ENCODE peak calls at places on chromosomes 16 and 17, in eight cellular contexts. M, Z, K, J, A, X, V and Q are unnamed samples.

GRCh38 chr16:81237282-81237681 is 1.2 kb upstream of the BCO1 start:
- DNase-seq in M (peak), Z (no peak), K (peak), J (no peak), A (no peak), X (no peak), V (no peak), Q (no peak)

GRCh38 chr17:69058165-69058564 is 2.6 kb downstream of the ABCA9 start:
- DNase-seq in M (no peak), Z (peak), K (no peak), J (no peak), A (no peak), X (no peak), V (no peak), Q (no peak)

GRCh38 chr16:17101646-17102045 is 369.1 kb downstream of the XYLT1 start:
- DNase-seq in M (no peak), Z (peak), K (no peak), J (no peak), A (no peak), X (no peak), V (no peak), Q (peak)

GRCh38 chr16:49924078-49924477 is 68.2 kb upstream of the ZNF423 start:
- DNase-seq in M (no peak), Z (peak), K (no peak), J (no peak), A (no peak), X (no peak), V (no peak), Q (peak)

GRCh38 chr17:57869599-57870282 is 19.9 kb upstream of the MRPS23 start:
- DNase-seq in M (no peak), Z (no peak), K (peak), J (no peak), A (no peak), X (no peak), V (no peak), Q (no peak)

GRCh38 chr17:1707107-1707506 is 3.1 kb downstream of the TLCD2 start:
- DNase-seq in M (no peak), Z (no peak), K (no peak), J (no peak), A (no peak), X (no peak), V (no peak), Q (no peak)

GRCh38 chr16:88811850-88812736 is at the start of gene APRT:
- DNase-seq in M (peak), Z (peak), K (peak), J (peak), A (peak), X (peak), V (peak), Q (peak)

GRCh38 chr16:84175351-84176081 is 11.3 kb downstream of the TAF1C start:
- DNase-seq in M (peak), Z (peak), K (peak), J (peak), A (peak), X (peak), V (no peak), Q (peak)

GRCh38 chr17:44502598-44503079 is 567 bp downstream of the GPATCH8 start:
- DNase-seq in M (no peak), Z (no peak), K (no peak), J (no peak), A (peak), X (no peak), V (no peak), Q (peak)

GRCh38 chr16:56116577-56116964 is 74.7 kb upstream of the GNAO1 start:
- DNase-seq in M (no peak), Z (no peak), K (no peak), J (no peak), A (no peak), X (no peak), V (no peak), Q (no peak)

GRCh38 chr16:2497116-2497630 is 16.6 kb upstream of the ATP6V0C start:
- DNase-seq in M (peak), Z (no peak), K (peak), J (no peak), A (no peak), X (no peak), V (no peak), Q (no peak)

GRCh38 chr16:82523786-82524185 is 103.0 kb upstream of the CDH13 start:
- DNase-seq in M (no peak), Z (no peak), K (no peak), J (no peak), A (no peak), X (no peak), V (no peak), Q (no peak)

GRCh38 chr17:68197997-68198930 is 49.6 kb upstream of the AMZ2 start:
- DNase-seq in M (no peak), Z (peak), K (no peak), J (no peak), A (peak), X (no peak), V (no peak), Q (no peak)

GRCh38 chr16:86821933-86822332 is 243.6 kb downstream of the FOXL1 start:
- DNase-seq in M (no peak), Z (no peak), K (no peak), J (no peak), A (no peak), X (no peak), V (no peak), Q (no peak)

GRCh38 chr16:4500283-4500682 is 24.1 kb downstream of the HMOX2 start:
- DNase-seq in M (no peak), Z (no peak), K (peak), J (no peak), A (no peak), X (no peak), V (peak), Q (no peak)

GRCh38 chr17:8185580-8186445 is 4.2 kb downstream of the BORCS6 start:
- DNase-seq in M (peak), Z (peak), K (peak), J (peak), A (no peak), X (peak), V (no peak), Q (peak)

GRCh38 chr16:88677721-88678120 is 8.6 kb downstream of the SNAI3 start:
- DNase-seq in M (no peak), Z (no peak), K (no peak), J (no peak), A (no peak), X (no peak), V (no peak), Q (no peak)

GRCh38 chr17:19706791-19707727 is 9.3 kb downstream of the SLC47A2 start:
- DNase-seq in M (no peak), Z (peak), K (no peak), J (no peak), A (no peak), X (no peak), V (no peak), Q (no peak)

GRCh38 chr17:3796110-3796821 is 4.7 kb downstream of the ITGAE start:
- DNase-seq in M (no peak), Z (peak), K (no peak), J (peak), A (no peak), X (peak), V (no peak), Q (no peak)

GRCh38 chr17:18182190-18182977 is 1.2 kb upstream of the ALKBH5 start:
- DNase-seq in M (no peak), Z (no peak), K (no peak), J (no peak), A (no peak), X (no peak), V (no peak), Q (no peak)

GRCh38 chr17:83055911-83056582 is 23.4 kb upstream of the METRNL start:
- DNase-seq in M (no peak), Z (peak), K (peak), J (no peak), A (no peak), X (no peak), V (no peak), Q (no peak)

GRCh38 chr17:63838586-63839184 is 3.8 kb downstream of the SMARCD2 start:
- DNase-seq in M (no peak), Z (no peak), K (peak), J (no peak), A (peak), X (no peak), V (no peak), Q (no peak)

GRCh38 chr16:27291106-27291505 is 22.5 kb upstream of the NSMCE1 start:
- DNase-seq in M (no peak), Z (no peak), K (no peak), J (no peak), A (no peak), X (no peak), V (no peak), Q (no peak)

GRCh38 chr17:8056232-8056975 is 17.5 kb downstream of the ALOX15B start:
- DNase-seq in M (no peak), Z (peak), K (peak), J (no peak), A (peak), X (no peak), V (peak), Q (no peak)

GRCh38 chr17:1002412-1002753 is 5.5 kb downstream of the TIMM22 start:
- DNase-seq in M (no peak), Z (no peak), K (no peak), J (no peak), A (no peak), X (no peak), V (no peak), Q (no peak)

GRCh38 chr16:30033270-30033669 is 2.2 kb upstream of the TLCD3B start:
- DNase-seq in M (no peak), Z (no peak), K (no peak), J (no peak), A (no peak), X (no peak), V (no peak), Q (no peak)

GRCh38 chr16:78258651-78259050 is 159.2 kb downstream of the WWOX start:
- DNase-seq in M (no peak), Z (no peak), K (no peak), J (no peak), A (no peak), X (no peak), V (no peak), Q (peak)

GRCh38 chr17:65417406-65418221 is 143.8 kb downstream of the AXIN2 start:
- DNase-seq in M (no peak), Z (no peak), K (peak), J (no peak), A (no peak), X (no peak), V (no peak), Q (no peak)

GRCh38 chr17:72539981-72540897 is 419.4 kb downstream of the SOX9 start:
- DNase-seq in M (peak), Z (peak), K (peak), J (peak), A (peak), X (peak), V (no peak), Q (peak)

GRCh38 chr17:60750645-60751044 is 73.0 kb downstream of the BCAS3 start:
- DNase-seq in M (no peak), Z (no peak), K (no peak), J (no peak), A (no peak), X (no peak), V (no peak), Q (no peak)

GRCh38 chr17:44865231-44865660 is 17.6 kb downstream of the HIGD1B start:
- DNase-seq in M (peak), Z (peak), K (peak), J (peak), A (peak), X (peak), V (peak), Q (peak)